ENCODE peak calls at places on chromosomes 3 and 15, in four cellular contexts. One of them, this sample, is unnamed.

GRCh38 chr3:23751485-23751811 is 54.3 kb upstream of the UBE2E1 start:
- DNase-seq in fibroblast of lung: no peak
- DNase-seq in endodermal cell: peak
- DNase-seq in HCT116: no peak
- DNase-seq in this sample: no peak

GRCh38 chr3:106261915-106262683 is 393.3 kb upstream of the CBLB start:
- DNase-seq in fibroblast of lung: peak
- DNase-seq in endodermal cell: no peak
- DNase-seq in HCT116: no peak
- DNase-seq in this sample: no peak

GRCh38 chr15:89893027-89893426 is 767 bp downstream of the AP3S2 start:
- DNase-seq in fibroblast of lung: peak
- DNase-seq in endodermal cell: no peak
- DNase-seq in HCT116: no peak
- DNase-seq in this sample: no peak

GRCh38 chr3:140342668-140343067 is 335.2 kb upstream of the TRIM42 start:
- DNase-seq in fibroblast of lung: no peak
- DNase-seq in endodermal cell: no peak
- DNase-seq in HCT116: no peak
- DNase-seq in this sample: no peak

GRCh38 chr15:62104846-62105245 is 38.1 kb downstream of the C2CD4A start:
- DNase-seq in fibroblast of lung: no peak
- DNase-seq in endodermal cell: no peak
- DNase-seq in HCT116: no peak
- DNase-seq in this sample: no peak

GRCh38 chr3:160544837-160545236 is 20.5 kb downstream of the KPNA4 start:
- DNase-seq in fibroblast of lung: peak
- DNase-seq in endodermal cell: no peak
- DNase-seq in HCT116: no peak
- DNase-seq in this sample: no peak

GRCh38 chr3:18019178-18019530 is 276.7 kb upstream of the TBC1D5 start:
- DNase-seq in fibroblast of lung: no peak
- DNase-seq in endodermal cell: no peak
- DNase-seq in HCT116: no peak
- DNase-seq in this sample: no peak

GRCh38 chr15:63634154-63634553 is 37.0 kb downstream of the FBXL22 start:
- DNase-seq in fibroblast of lung: no peak
- DNase-seq in endodermal cell: no peak
- DNase-seq in HCT116: no peak
- DNase-seq in this sample: no peak

GRCh38 chr3:29937185-29937584 is 656.3 kb downstream of the RBMS3 start:
- DNase-seq in fibroblast of lung: peak
- DNase-seq in endodermal cell: no peak
- DNase-seq in HCT116: no peak
- DNase-seq in this sample: no peak

GRCh38 chr3:110341047-110341446 is 730.6 kb upstream of the NECTIN3 start:
- DNase-seq in fibroblast of lung: peak
- DNase-seq in endodermal cell: no peak
- DNase-seq in HCT116: no peak
- DNase-seq in this sample: no peak

GRCh38 chr3:27467545-27467944 is 16.6 kb downstream of the SLC4A7 start:
- DNase-seq in fibroblast of lung: peak
- DNase-seq in endodermal cell: no peak
- DNase-seq in HCT116: no peak
- DNase-seq in this sample: no peak

GRCh38 chr3:111910806-111911205 is 51.7 kb downstream of the PHLDB2 start:
- DNase-seq in fibroblast of lung: peak
- DNase-seq in endodermal cell: no peak
- DNase-seq in HCT116: no peak
- DNase-seq in this sample: no peak

GRCh38 chr3:182793663-182794454 is 555 bp downstream of the ATP11B start:
- DNase-seq in fibroblast of lung: peak
- DNase-seq in endodermal cell: peak
- DNase-seq in HCT116: no peak
- DNase-seq in this sample: peak

GRCh38 chr3:79162653-79163052 is 605.1 kb downstream of the ROBO1 start:
- DNase-seq in fibroblast of lung: peak
- DNase-seq in endodermal cell: no peak
- DNase-seq in HCT116: no peak
- DNase-seq in this sample: no peak

GRCh38 chr3:17157713-17158112 is 273.0 kb downstream of the PLCL2 start:
- DNase-seq in fibroblast of lung: no peak
- DNase-seq in endodermal cell: no peak
- DNase-seq in HCT116: no peak
- DNase-seq in this sample: no peak

GRCh38 chr3:39317571-39318169 is 11.8 kb upstream of the CCR8 start:
- DNase-seq in fibroblast of lung: no peak
- DNase-seq in endodermal cell: no peak
- DNase-seq in HCT116: no peak
- DNase-seq in this sample: no peak

GRCh38 chr15:78282324-78282723 is 17.1 kb downstream of the SKIC8 start:
- DNase-seq in fibroblast of lung: no peak
- DNase-seq in endodermal cell: no peak
- DNase-seq in HCT116: no peak
- DNase-seq in this sample: no peak

GRCh38 chr15:59764775-59765174 is 75.7 kb upstream of the BNIP2 start:
- DNase-seq in fibroblast of lung: no peak
- DNase-seq in endodermal cell: no peak
- DNase-seq in HCT116: peak
- DNase-seq in this sample: no peak

GRCh38 chr3:35633332-35634124 is 5.8 kb upstream of the ARPP21 start:
- DNase-seq in fibroblast of lung: no peak
- DNase-seq in endodermal cell: no peak
- DNase-seq in HCT116: no peak
- DNase-seq in this sample: no peak

GRCh38 chr15:26661727-26662126 is 111.1 kb downstream of the GABRB3 start:
- DNase-seq in fibroblast of lung: no peak
- DNase-seq in endodermal cell: no peak
- DNase-seq in HCT116: no peak
- DNase-seq in this sample: no peak

GRCh38 chr3:50365080-50365841 is 5.9 kb upstream of the TMEM115 start:
- DNase-seq in fibroblast of lung: peak
- DNase-seq in endodermal cell: peak
- DNase-seq in HCT116: peak
- DNase-seq in this sample: peak

GRCh38 chr3:2092758-2093157 is 5.9 kb upstream of the CNTN4 start:
- DNase-seq in fibroblast of lung: no peak
- DNase-seq in endodermal cell: no peak
- DNase-seq in HCT116: no peak
- DNase-seq in this sample: no peak

DNA sequence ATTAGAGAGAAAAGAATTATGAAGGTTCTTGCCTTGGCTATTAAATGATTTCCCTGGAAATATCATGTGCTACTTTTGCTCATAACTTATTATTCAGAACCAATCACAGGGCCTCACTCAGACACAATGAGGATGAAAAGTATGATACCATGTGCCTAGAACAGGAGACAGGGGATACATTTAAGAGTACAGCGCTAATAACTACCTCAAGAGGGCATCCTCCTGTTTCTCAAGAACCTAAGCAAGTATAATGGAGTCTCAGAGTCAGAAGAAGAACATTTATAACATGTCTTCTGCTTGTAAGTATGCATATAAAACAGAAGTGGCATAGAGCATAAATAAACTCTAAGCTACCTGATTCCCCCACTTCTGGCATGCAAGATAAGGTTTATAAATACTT is 125.4 kb upstream of the MME start:
- DNase-seq in fibroblast of lung: peak
- DNase-seq in endodermal cell: no peak
- DNase-seq in HCT116: peak
- DNase-seq in this sample: no peak
- TF ChIP-seq CTCF in fibroblast of lung: peak
- TF ChIP-seq CTCF in endodermal cell: peak
- TF ChIP-seq CTCF in HCT116: peak
- TF ChIP-seq CTCF in this sample: peak

GRCh38 chr3:184337981-184338380 is 581 bp downstream of the FAM131A start:
- DNase-seq in fibroblast of lung: no peak
- DNase-seq in endodermal cell: no peak
- DNase-seq in HCT116: no peak
- DNase-seq in this sample: no peak

GRCh38 chr3:184335661-184336483 is 1.5 kb upstream of the FAM131A start:
- DNase-seq in fibroblast of lung: peak
- DNase-seq in endodermal cell: peak
- DNase-seq in HCT116: peak
- DNase-seq in this sample: peak

GRCh38 chr3:184337315-184337714 is at the start of gene FAM131A:
- DNase-seq in fibroblast of lung: peak
- DNase-seq in endodermal cell: no peak
- DNase-seq in HCT116: no peak
- DNase-seq in this sample: no peak

GRCh38 chr3:184335291-184335660 is 2.1 kb upstream of the FAM131A start:
- DNase-seq in fibroblast of lung: no peak
- DNase-seq in endodermal cell: no peak
- DNase-seq in HCT116: no peak
- DNase-seq in this sample: no peak

GRCh38 chr3:184336484-184337230 is 743 bp upstream of the FAM131A start:
- DNase-seq in fibroblast of lung: peak
- DNase-seq in endodermal cell: peak
- DNase-seq in HCT116: no peak
- DNase-seq in this sample: no peak
- H3K9ac ChIP-seq in fibroblast of lung: peak
- H3K9ac ChIP-seq in endodermal cell: peak
- H3K9ac ChIP-seq in HCT116: peak
- H3K9ac ChIP-seq in this sample: peak

GRCh38 chr3:48465237-48465530 is 18.6 kb downstream of the ATRIP start:
- DNase-seq in fibroblast of lung: no peak
- DNase-seq in endodermal cell: no peak
- DNase-seq in HCT116: no peak
- DNase-seq in this sample: no peak

GRCh38 chr3:48467110-48467454 is 20.5 kb downstream of the ATRIP start:
- DNase-seq in fibroblast of lung: no peak
- DNase-seq in endodermal cell: peak
- DNase-seq in HCT116: no peak
- DNase-seq in this sample: peak

GRCh38 chr3:48466386-48467109 is 20.0 kb downstream of the ATRIP start:
- DNase-seq in fibroblast of lung: no peak
- DNase-seq in endodermal cell: peak
- DNase-seq in HCT116: no peak
- DNase-seq in this sample: peak

GRCh38 chr3:48464713-48465221 is 18.2 kb downstream of the ATRIP start:
- DNase-seq in fibroblast of lung: no peak
- DNase-seq in endodermal cell: no peak
- DNase-seq in HCT116: no peak
- DNase-seq in this sample: peak

GRCh38 chr3:48465531-48466378 is 19.2 kb downstream of the ATRIP start:
- DNase-seq in fibroblast of lung: peak
- DNase-seq in endodermal cell: peak
- DNase-seq in HCT116: peak
- DNase-seq in this sample: peak
- H3K4me3 ChIP-seq in fibroblast of lung: peak
- H3K4me3 ChIP-seq in endodermal cell: no peak
- H3K4me3 ChIP-seq in HCT116: peak
- H3K4me3 ChIP-seq in this sample: peak

GRCh38 chr3:53845103-53845880 is 927 bp downstream of the CHDH start:
- DNase-seq in fibroblast of lung: peak
- DNase-seq in endodermal cell: peak
- DNase-seq in HCT116: peak
- DNase-seq in this sample: peak
- TF ChIP-seq CTCF in fibroblast of lung: peak
- TF ChIP-seq CTCF in endodermal cell: peak
- TF ChIP-seq CTCF in HCT116: peak
- TF ChIP-seq CTCF in this sample: no peak

DNA sequence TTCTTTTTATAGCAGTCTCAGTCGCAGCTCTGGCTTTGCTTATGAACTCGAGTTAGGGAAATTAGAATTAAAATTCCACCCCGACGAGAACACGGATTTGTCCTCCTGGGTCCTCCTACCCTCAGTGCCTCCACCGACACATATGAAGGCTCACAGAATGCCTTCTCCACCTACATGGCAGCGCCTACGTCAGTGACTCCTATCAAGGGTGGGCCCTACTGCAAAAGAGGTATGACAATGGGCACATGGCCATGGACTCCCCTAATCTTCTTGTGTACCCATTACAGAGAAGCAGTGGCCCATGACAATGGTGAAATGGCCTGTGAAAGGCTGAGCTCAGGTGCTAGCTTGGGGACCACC is 173.0 kb upstream of the TLE3 start:
- DNase-seq in fibroblast of lung: no peak
- DNase-seq in endodermal cell: no peak
- DNase-seq in HCT116: no peak
- DNase-seq in this sample: no peak
- H3K9ac ChIP-seq in fibroblast of lung: no peak
- H3K9ac ChIP-seq in endodermal cell: no peak
- H3K9ac ChIP-seq in HCT116: no peak
- H3K9ac ChIP-seq in this sample: no peak

GRCh38 chr15:99507016-99507731 is 58.6 kb upstream of the MEF2A start:
- DNase-seq in fibroblast of lung: peak
- DNase-seq in endodermal cell: peak
- DNase-seq in HCT116: no peak
- DNase-seq in this sample: peak

GRCh38 chr15:99506399-99506798 is 59.4 kb upstream of the MEF2A start:
- DNase-seq in fibroblast of lung: no peak
- DNase-seq in endodermal cell: no peak
- DNase-seq in HCT116: no peak
- DNase-seq in this sample: no peak

GRCh38 chr15:99504071-99504822 is 61.5 kb upstream of the MEF2A start:
- DNase-seq in fibroblast of lung: no peak
- DNase-seq in endodermal cell: peak
- DNase-seq in HCT116: no peak
- DNase-seq in this sample: no peak

GRCh38 chr15:99503411-99503810 is 62.4 kb upstream of the MEF2A start:
- DNase-seq in fibroblast of lung: no peak
- DNase-seq in endodermal cell: peak
- DNase-seq in HCT116: no peak
- DNase-seq in this sample: no peak

GRCh38 chr15:99504823-99505551 is 60.8 kb upstream of the MEF2A start:
- DNase-seq in fibroblast of lung: peak
- DNase-seq in endodermal cell: peak
- DNase-seq in HCT116: no peak
- DNase-seq in this sample: no peak
- H3K4me3 ChIP-seq in fibroblast of lung: no peak
- H3K4me3 ChIP-seq in endodermal cell: no peak
- H3K4me3 ChIP-seq in HCT116: no peak
- H3K4me3 ChIP-seq in this sample: no peak

GRCh38 chr3:138219255-138219654 is 32.2 kb downstream of the ARMC8 start:
- DNase-seq in fibroblast of lung: no peak
- DNase-seq in endodermal cell: no peak
- DNase-seq in HCT116: no peak
- DNase-seq in this sample: no peak

GRCh38 chr3:138210528-138210927 is 23.4 kb downstream of the ARMC8 start:
- DNase-seq in fibroblast of lung: no peak
- DNase-seq in endodermal cell: no peak
- DNase-seq in HCT116: no peak
- DNase-seq in this sample: no peak

GRCh38 chr3:138213373-138214085 is 26.4 kb downstream of the ARMC8 start:
- DNase-seq in fibroblast of lung: no peak
- DNase-seq in endodermal cell: no peak
- DNase-seq in HCT116: no peak
- DNase-seq in this sample: no peak
- TF ChIP-seq CTCF in fibroblast of lung: no peak
- TF ChIP-seq CTCF in endodermal cell: no peak
- TF ChIP-seq CTCF in HCT116: no peak
- TF ChIP-seq CTCF in this sample: no peak